ENCODE peak calls at places on chromosomes 5 and 9, in ten cellular contexts. One of them, this sample, is unnamed.

GRCh38 chr5:16709691-16710420 is 93.1 kb upstream of the RETREG1 start:
- DNase-seq in fibroblast of villous mesenchyme: peak; percentile 24
- DNase-seq in left ventricle myocardium inferior: no peak
- DNase-seq in upper lobe of right lung: no peak
- DNase-seq in BJ: no peak
- DNase-seq in adipocyte: no peak
- DNase-seq in heart right ventricle: no peak
- DNase-seq in naive thymus-derived CD4-positive, alpha-beta T cell: no peak
- DNase-seq in ovary: no peak
- DNase-seq in neural progenitor cell: no peak
- DNase-seq in this sample: no peak

GRCh38 chr9:130244548-130245165 is 20.9 kb upstream of the HMCN2 start:
- DNase-seq in fibroblast of villous mesenchyme: no peak
- DNase-seq in left ventricle myocardium inferior: no peak
- DNase-seq in upper lobe of right lung: no peak
- DNase-seq in BJ: no peak
- DNase-seq in adipocyte: no peak
- DNase-seq in heart right ventricle: no peak
- DNase-seq in naive thymus-derived CD4-positive, alpha-beta T cell: no peak
- DNase-seq in ovary: no peak
- DNase-seq in neural progenitor cell: no peak
- DNase-seq in this sample: no peak

GRCh38 chr5:51990241-51990640 is 607.0 kb downstream of the ISL1 start:
- DNase-seq in fibroblast of villous mesenchyme: no peak
- DNase-seq in left ventricle myocardium inferior: no peak
- DNase-seq in upper lobe of right lung: no peak
- DNase-seq in BJ: no peak
- DNase-seq in adipocyte: no peak
- DNase-seq in heart right ventricle: no peak
- DNase-seq in naive thymus-derived CD4-positive, alpha-beta T cell: no peak
- DNase-seq in ovary: no peak
- DNase-seq in neural progenitor cell: no peak
- DNase-seq in this sample: no peak

GRCh38 chr5:33313150-33313549 is 127.6 kb upstream of the TARS1 start:
- DNase-seq in fibroblast of villous mesenchyme: peak; percentile 79
- DNase-seq in left ventricle myocardium inferior: no peak
- DNase-seq in upper lobe of right lung: no peak
- DNase-seq in BJ: peak; percentile 71
- DNase-seq in adipocyte: peak; percentile 72
- DNase-seq in heart right ventricle: no peak
- DNase-seq in naive thymus-derived CD4-positive, alpha-beta T cell: no peak
- DNase-seq in ovary: no peak
- DNase-seq in neural progenitor cell: no peak
- DNase-seq in this sample: no peak

GRCh38 chr5:60395712-60396329 is 304.1 kb downstream of the DEPDC1B start:
- DNase-seq in fibroblast of villous mesenchyme: peak; percentile 3
- DNase-seq in left ventricle myocardium inferior: no peak
- DNase-seq in upper lobe of right lung: no peak
- DNase-seq in BJ: no peak
- DNase-seq in adipocyte: no peak
- DNase-seq in heart right ventricle: no peak
- DNase-seq in naive thymus-derived CD4-positive, alpha-beta T cell: no peak
- DNase-seq in ovary: no peak
- DNase-seq in neural progenitor cell: peak; percentile 15
- DNase-seq in this sample: no peak

GRCh38 chr9:34343090-34343489 is 13.7 kb downstream of the NUDT2 start:
- DNase-seq in fibroblast of villous mesenchyme: no peak
- DNase-seq in left ventricle myocardium inferior: peak; percentile 74
- DNase-seq in upper lobe of right lung: no peak
- DNase-seq in BJ: no peak
- DNase-seq in adipocyte: no peak
- DNase-seq in heart right ventricle: peak; percentile 73
- DNase-seq in naive thymus-derived CD4-positive, alpha-beta T cell: no peak
- DNase-seq in ovary: peak; percentile 63
- DNase-seq in neural progenitor cell: no peak
- DNase-seq in this sample: no peak

GRCh38 chr5:36059571-36060515 is 6.8 kb downstream of the UGT3A2 start:
- DNase-seq in fibroblast of villous mesenchyme: peak; percentile 35
- DNase-seq in left ventricle myocardium inferior: no peak
- DNase-seq in upper lobe of right lung: no peak
- DNase-seq in BJ: peak; percentile 37
- DNase-seq in adipocyte: peak; percentile 52
- DNase-seq in heart right ventricle: no peak
- DNase-seq in naive thymus-derived CD4-positive, alpha-beta T cell: no peak
- DNase-seq in ovary: no peak
- DNase-seq in neural progenitor cell: no peak
- DNase-seq in this sample: peak; percentile 84

GRCh38 chr9:135817951-135818717 is 89.2 kb downstream of the CAMSAP1 start:
- DNase-seq in fibroblast of villous mesenchyme: no peak
- DNase-seq in left ventricle myocardium inferior: no peak
- DNase-seq in upper lobe of right lung: peak; percentile 52
- DNase-seq in BJ: no peak
- DNase-seq in adipocyte: no peak
- DNase-seq in heart right ventricle: no peak
- DNase-seq in naive thymus-derived CD4-positive, alpha-beta T cell: no peak
- DNase-seq in ovary: no peak
- DNase-seq in neural progenitor cell: no peak
- DNase-seq in this sample: no peak

GRCh38 chr9:100375677-100376076 is 22.9 kb upstream of the TEX10 start:
- DNase-seq in fibroblast of villous mesenchyme: no peak
- DNase-seq in left ventricle myocardium inferior: no peak
- DNase-seq in upper lobe of right lung: no peak
- DNase-seq in BJ: no peak
- DNase-seq in adipocyte: no peak
- DNase-seq in heart right ventricle: no peak
- DNase-seq in naive thymus-derived CD4-positive, alpha-beta T cell: no peak
- DNase-seq in ovary: no peak
- DNase-seq in neural progenitor cell: no peak
- DNase-seq in this sample: no peak

GRCh38 chr5:179284751-179285191 is 60.5 kb downstream of the ADAMTS2 start:
- DNase-seq in fibroblast of villous mesenchyme: peak; percentile 70
- DNase-seq in left ventricle myocardium inferior: peak; percentile 13
- DNase-seq in upper lobe of right lung: peak; percentile 50
- DNase-seq in BJ: no peak
- DNase-seq in adipocyte: no peak
- DNase-seq in heart right ventricle: no peak
- DNase-seq in naive thymus-derived CD4-positive, alpha-beta T cell: no peak
- DNase-seq in ovary: peak; percentile 24
- DNase-seq in neural progenitor cell: no peak
- DNase-seq in this sample: no peak
- H3K4me3 ChIP-seq in fibroblast of villous mesenchyme: no peak overlapping the region
- H3K4me3 ChIP-seq in left ventricle myocardium inferior: peak overlapping the region; percentile 44
- H3K4me3 ChIP-seq in upper lobe of right lung: no peak overlapping the region
- H3K4me3 ChIP-seq in BJ: no peak overlapping the region
- H3K4me3 ChIP-seq in adipocyte: peak overlapping the region; percentile 59
- H3K4me3 ChIP-seq in heart right ventricle: no peak overlapping the region
- H3K4me3 ChIP-seq in naive thymus-derived CD4-positive, alpha-beta T cell: no peak overlapping the region
- H3K4me3 ChIP-seq in ovary: no peak overlapping the region
- H3K4me3 ChIP-seq in neural progenitor cell: no peak overlapping the region
- H3K4me3 ChIP-seq in this sample: no peak overlapping the region

DNA sequence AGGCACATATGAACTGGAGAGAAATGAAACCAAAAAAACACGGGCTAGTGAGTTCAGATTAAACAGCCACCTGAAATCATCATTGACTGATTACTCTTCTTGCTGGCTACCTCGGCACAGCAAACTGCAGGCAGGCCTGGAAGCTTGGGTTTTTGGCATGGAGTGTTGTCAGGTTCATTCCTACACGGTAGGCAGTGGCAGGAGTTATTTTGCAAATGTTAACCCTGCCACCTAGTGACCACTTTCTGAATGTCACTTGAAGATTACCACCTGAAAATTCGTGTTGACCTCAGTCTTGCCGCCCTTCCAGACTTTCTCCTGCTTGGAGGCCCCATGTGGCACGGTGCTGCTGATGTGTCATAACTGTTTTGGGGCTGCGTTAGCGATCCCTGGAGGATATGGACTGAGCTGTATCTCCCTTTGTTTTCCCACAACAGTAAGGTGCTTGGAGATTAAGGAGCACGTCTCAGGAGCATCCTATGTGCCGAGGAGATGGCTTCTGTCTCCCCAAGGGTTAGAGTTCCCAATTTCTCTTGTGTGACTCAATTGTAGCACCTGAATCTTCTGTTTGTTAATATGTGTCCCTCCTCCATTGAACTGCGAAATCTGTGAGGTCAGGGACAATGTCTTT is 12.7 kb upstream of the CD180 start:
- DNase-seq in fibroblast of villous mesenchyme: peak; percentile 71
- DNase-seq in left ventricle myocardium inferior: peak; percentile 40
- DNase-seq in upper lobe of right lung: no peak
- DNase-seq in BJ: no peak
- DNase-seq in adipocyte: peak; percentile 83
- DNase-seq in heart right ventricle: peak; percentile 80
- DNase-seq in naive thymus-derived CD4-positive, alpha-beta T cell: peak; percentile 33
- DNase-seq in ovary: peak; percentile 48
- DNase-seq in neural progenitor cell: peak; percentile 79
- DNase-seq in this sample: peak; percentile 68
- H3K4me3 ChIP-seq in fibroblast of villous mesenchyme: no peak overlapping the region
- H3K4me3 ChIP-seq in left ventricle myocardium inferior: no peak overlapping the region
- H3K4me3 ChIP-seq in upper lobe of right lung: no peak overlapping the region
- H3K4me3 ChIP-seq in BJ: no peak overlapping the region
- H3K4me3 ChIP-seq in adipocyte: no peak overlapping the region
- H3K4me3 ChIP-seq in heart right ventricle: no peak overlapping the region
- H3K4me3 ChIP-seq in naive thymus-derived CD4-positive, alpha-beta T cell: peak overlapping the region; percentile 14
- H3K4me3 ChIP-seq in ovary: no peak overlapping the region
- H3K4me3 ChIP-seq in neural progenitor cell: no peak overlapping the region
- H3K4me3 ChIP-seq in this sample: no peak overlapping the region

DNA sequence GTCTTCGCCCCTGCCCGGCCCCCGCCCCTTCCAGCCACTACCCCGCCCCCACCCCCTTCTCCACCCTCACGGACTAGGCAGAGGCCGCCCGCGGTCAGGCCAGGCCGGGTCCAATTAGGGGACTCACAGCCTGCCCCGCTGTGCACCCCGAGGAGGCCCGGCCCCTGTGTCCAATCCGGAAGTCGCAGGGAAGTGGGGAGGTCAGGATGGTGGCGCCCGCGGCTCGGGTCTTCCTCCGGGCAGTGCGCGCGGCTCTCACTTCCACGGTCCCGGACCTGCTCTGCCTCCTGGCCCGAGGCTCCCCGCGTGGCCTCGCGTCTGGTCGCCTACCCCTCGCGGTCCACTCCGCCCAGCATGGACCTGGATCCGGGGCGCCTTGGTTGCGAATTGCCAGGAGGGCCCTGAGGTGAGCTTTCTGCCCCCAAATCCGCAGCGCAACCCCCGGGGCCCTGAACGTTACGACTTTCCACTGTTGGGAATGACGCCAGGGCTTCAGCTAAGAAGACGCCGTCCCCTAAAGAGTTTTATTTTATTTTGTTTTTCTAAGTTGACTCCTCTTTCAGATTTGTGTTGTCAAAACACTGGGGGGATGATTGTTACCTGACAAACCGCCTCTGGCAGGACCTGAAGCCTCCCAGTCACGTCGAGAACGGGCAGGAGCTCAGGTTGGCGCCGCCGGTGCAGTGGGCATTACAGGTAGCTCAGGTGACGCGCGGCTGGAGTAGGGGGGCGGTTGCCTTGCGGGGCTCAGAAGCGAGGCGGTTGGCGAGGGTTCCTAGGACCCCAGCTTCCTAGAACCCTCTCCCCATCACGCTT is 790 bp upstream of the IRX2 start:
- DNase-seq in fibroblast of villous mesenchyme: no peak
- DNase-seq in left ventricle myocardium inferior: no peak
- DNase-seq in upper lobe of right lung: peak; percentile 90
- DNase-seq in BJ: no peak
- DNase-seq in adipocyte: no peak
- DNase-seq in heart right ventricle: no peak
- DNase-seq in naive thymus-derived CD4-positive, alpha-beta T cell: no peak
- DNase-seq in ovary: no peak
- DNase-seq in neural progenitor cell: peak; percentile 54
- DNase-seq in this sample: no peak
- H3K4me3 ChIP-seq in fibroblast of villous mesenchyme: no peak overlapping the region
- H3K4me3 ChIP-seq in left ventricle myocardium inferior: peak overlapping the region; percentile 59
- H3K4me3 ChIP-seq in upper lobe of right lung: peak overlapping the region; percentile 54
- H3K4me3 ChIP-seq in BJ: peak overlapping the region; percentile 72
- H3K4me3 ChIP-seq in adipocyte: peak overlapping the region; percentile 90
- H3K4me3 ChIP-seq in heart right ventricle: peak overlapping the region; percentile 9
- H3K4me3 ChIP-seq in naive thymus-derived CD4-positive, alpha-beta T cell: no peak overlapping the region
- H3K4me3 ChIP-seq in ovary: no peak overlapping the region
- H3K4me3 ChIP-seq in neural progenitor cell: peak overlapping the region; percentile 68
- H3K4me3 ChIP-seq in this sample: no peak overlapping the region

GRCh38 chr5:1877434-1878049 is 5.2 kb downstream of the IRX4 start:
- DNase-seq in fibroblast of villous mesenchyme: no peak
- DNase-seq in left ventricle myocardium inferior: no peak
- DNase-seq in upper lobe of right lung: no peak
- DNase-seq in BJ: no peak
- DNase-seq in adipocyte: no peak
- DNase-seq in heart right ventricle: no peak
- DNase-seq in naive thymus-derived CD4-positive, alpha-beta T cell: no peak
- DNase-seq in ovary: no peak
- DNase-seq in neural progenitor cell: peak; percentile 65
- DNase-seq in this sample: no peak

GRCh38 chr5:1878050-1878849 is 4.5 kb downstream of the IRX4 start:
- DNase-seq in fibroblast of villous mesenchyme: no peak
- DNase-seq in left ventricle myocardium inferior: no peak
- DNase-seq in upper lobe of right lung: no peak
- DNase-seq in BJ: no peak
- DNase-seq in adipocyte: no peak
- DNase-seq in heart right ventricle: no peak
- DNase-seq in naive thymus-derived CD4-positive, alpha-beta T cell: no peak
- DNase-seq in ovary: no peak
- DNase-seq in neural progenitor cell: peak; percentile 58
- DNase-seq in this sample: no peak

GRCh38 chr5:1875843-1876671 is 6.7 kb downstream of the IRX4 start:
- DNase-seq in fibroblast of villous mesenchyme: no peak
- DNase-seq in left ventricle myocardium inferior: no peak
- DNase-seq in upper lobe of right lung: no peak
- DNase-seq in BJ: no peak
- DNase-seq in adipocyte: peak; percentile 4
- DNase-seq in heart right ventricle: no peak
- DNase-seq in naive thymus-derived CD4-positive, alpha-beta T cell: no peak
- DNase-seq in ovary: no peak
- DNase-seq in neural progenitor cell: peak; percentile 74
- DNase-seq in this sample: no peak

GRCh38 chr5:1875481-1875842 is 7.3 kb downstream of the IRX4 start:
- DNase-seq in fibroblast of villous mesenchyme: no peak
- DNase-seq in left ventricle myocardium inferior: no peak
- DNase-seq in upper lobe of right lung: no peak
- DNase-seq in BJ: no peak
- DNase-seq in adipocyte: no peak
- DNase-seq in heart right ventricle: no peak
- DNase-seq in naive thymus-derived CD4-positive, alpha-beta T cell: no peak
- DNase-seq in ovary: no peak
- DNase-seq in neural progenitor cell: peak; percentile 63
- DNase-seq in this sample: no peak

DNA sequence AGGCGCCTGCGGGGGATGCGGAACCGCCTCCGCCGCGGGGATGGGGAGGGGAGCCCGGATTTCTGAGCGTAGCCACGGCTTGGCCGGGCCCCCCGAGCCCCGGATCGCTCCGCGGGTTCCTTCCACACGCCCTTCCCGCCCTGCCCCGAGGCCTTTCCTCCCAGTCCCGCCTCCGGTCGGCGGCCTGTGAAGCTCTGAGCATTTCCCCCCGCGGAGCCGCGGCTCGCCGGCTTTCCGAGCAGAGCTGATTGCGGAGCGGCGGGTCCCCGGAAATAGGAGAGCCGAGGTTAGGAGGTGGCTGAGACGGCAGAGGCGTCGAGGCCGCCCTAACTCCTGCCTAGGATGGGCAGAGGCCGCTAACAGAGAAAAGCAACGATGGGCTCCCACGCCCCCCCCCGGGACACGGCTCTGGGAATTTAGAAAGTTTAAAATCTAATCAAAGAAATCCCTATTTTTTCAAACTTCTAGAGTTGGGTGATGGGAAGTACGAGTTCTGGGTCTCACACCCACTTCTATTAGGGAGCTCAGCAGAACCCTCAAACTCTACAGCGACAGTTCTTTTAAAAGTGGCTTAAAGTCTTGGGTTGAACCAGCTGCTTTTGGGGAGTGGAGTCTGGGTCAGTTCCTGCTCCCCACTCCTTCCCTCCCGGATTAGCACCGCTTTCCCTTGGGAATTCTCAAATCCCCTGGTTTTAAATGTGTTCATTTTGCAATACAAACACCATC is 5.9 kb downstream of the IRX4 start:
- DNase-seq in fibroblast of villous mesenchyme: no peak
- DNase-seq in left ventricle myocardium inferior: no peak
- DNase-seq in upper lobe of right lung: no peak
- DNase-seq in BJ: no peak
- DNase-seq in adipocyte: no peak
- DNase-seq in heart right ventricle: no peak
- DNase-seq in naive thymus-derived CD4-positive, alpha-beta T cell: no peak
- DNase-seq in ovary: no peak
- DNase-seq in neural progenitor cell: peak; percentile 68
- DNase-seq in this sample: no peak
- H3K4me3 ChIP-seq in fibroblast of villous mesenchyme: no peak overlapping the region
- H3K4me3 ChIP-seq in left ventricle myocardium inferior: no peak overlapping the region
- H3K4me3 ChIP-seq in upper lobe of right lung: no peak overlapping the region
- H3K4me3 ChIP-seq in BJ: no peak overlapping the region
- H3K4me3 ChIP-seq in adipocyte: no peak overlapping the region
- H3K4me3 ChIP-seq in heart right ventricle: no peak overlapping the region
- H3K4me3 ChIP-seq in naive thymus-derived CD4-positive, alpha-beta T cell: no peak overlapping the region
- H3K4me3 ChIP-seq in ovary: no peak overlapping the region
- H3K4me3 ChIP-seq in neural progenitor cell: peak overlapping the region; percentile 22
- H3K4me3 ChIP-seq in this sample: no peak overlapping the region

This sample was measured in Jurkat, Clone E6-1.